ENCODE peak calls at places on chromosome 15, in five cellular contexts. One of them, this sample, is unnamed.

GRCh38 chr15:20348900-20349773 is 192.5 kb downstream of the GOLGA6L6 start:
- DNase-seq in stomach: peak
- DNase-seq in tibial nerve: no peak
- DNase-seq in prostate gland: no peak
- DNase-seq in spleen: peak
- DNase-seq in this sample: no peak

GRCh38 chr15:58010983-58011382 is 54.5 kb downstream of the ALDH1A2 start:
- DNase-seq in stomach: no peak
- DNase-seq in tibial nerve: no peak
- DNase-seq in prostate gland: no peak
- DNase-seq in spleen: no peak
- DNase-seq in this sample: no peak

GRCh38 chr15:94346272-94346671 is 114.9 kb downstream of the MCTP2 start:
- DNase-seq in stomach: no peak
- DNase-seq in tibial nerve: no peak
- DNase-seq in prostate gland: no peak
- DNase-seq in spleen: no peak
- DNase-seq in this sample: no peak

GRCh38 chr15:61687124-61687523 is 373.1 kb downstream of the VPS13C start:
- DNase-seq in stomach: no peak
- DNase-seq in tibial nerve: no peak
- DNase-seq in prostate gland: no peak
- DNase-seq in spleen: no peak
- DNase-seq in this sample: no peak

GRCh38 chr15:100209204-100209603 is 132.6 kb downstream of the ADAMTS17 start:
- DNase-seq in stomach: no peak
- DNase-seq in tibial nerve: no peak
- DNase-seq in prostate gland: no peak
- DNase-seq in spleen: peak
- DNase-seq in this sample: no peak

GRCh38 chr15:35448294-35448693 is 97.7 kb downstream of the DPH6 start:
- DNase-seq in stomach: no peak
- DNase-seq in tibial nerve: no peak
- DNase-seq in prostate gland: no peak
- DNase-seq in spleen: no peak
- DNase-seq in this sample: no peak

GRCh38 chr15:82778755-82779154 is 27.1 kb downstream of the FSD2 start:
- DNase-seq in stomach: no peak
- DNase-seq in tibial nerve: no peak
- DNase-seq in prostate gland: no peak
- DNase-seq in spleen: no peak
- DNase-seq in this sample: no peak

GRCh38 chr15:80689716-80690115 is 5.4 kb upstream of the ABHD17C start:
- DNase-seq in stomach: no peak
- DNase-seq in tibial nerve: no peak
- DNase-seq in prostate gland: no peak
- DNase-seq in spleen: no peak
- DNase-seq in this sample: no peak

GRCh38 chr15:31292391-31293020 is 34.1 kb upstream of the KLF13 start:
- DNase-seq in stomach: peak
- DNase-seq in tibial nerve: no peak
- DNase-seq in prostate gland: no peak
- DNase-seq in spleen: no peak
- DNase-seq in this sample: no peak

GRCh38 chr15:57684491-57685184 is 21.9 kb upstream of the POLR2M start:
- DNase-seq in stomach: peak
- DNase-seq in tibial nerve: no peak
- DNase-seq in prostate gland: peak
- DNase-seq in spleen: no peak
- DNase-seq in this sample: peak

GRCh38 chr15:90071220-90071807 is 31.0 kb downstream of the IDH2 start:
- DNase-seq in stomach: peak
- DNase-seq in tibial nerve: peak
- DNase-seq in prostate gland: peak
- DNase-seq in spleen: peak
- DNase-seq in this sample: peak

GRCh38 chr15:66852064-66852905 is 150.2 kb downstream of the SMAD6 start:
- DNase-seq in stomach: peak
- DNase-seq in tibial nerve: no peak
- DNase-seq in prostate gland: no peak
- DNase-seq in spleen: no peak
- DNase-seq in this sample: no peak

GRCh38 chr15:60318236-60318867 is 79.4 kb downstream of the ANXA2 start:
- DNase-seq in stomach: no peak
- DNase-seq in tibial nerve: no peak
- DNase-seq in prostate gland: no peak
- DNase-seq in spleen: no peak
- DNase-seq in this sample: no peak

GRCh38 chr15:40633178-40633577 is 39.1 kb downstream of the KNL1 start:
- DNase-seq in stomach: no peak
- DNase-seq in tibial nerve: no peak
- DNase-seq in prostate gland: no peak
- DNase-seq in spleen: no peak
- DNase-seq in this sample: no peak

GRCh38 chr15:32717290-32718081 is at the start of gene GREM1:
- DNase-seq in stomach: no peak
- DNase-seq in tibial nerve: no peak
- DNase-seq in prostate gland: no peak
- DNase-seq in spleen: no peak
- DNase-seq in this sample: no peak

GRCh38 chr15:87917480-87917879 is 339.1 kb downstream of the NTRK3 start:
- DNase-seq in stomach: no peak
- DNase-seq in tibial nerve: no peak
- DNase-seq in prostate gland: no peak
- DNase-seq in spleen: no peak
- DNase-seq in this sample: no peak

GRCh38 chr15:56672721-56673120 is 60.6 kb downstream of the ZNF280D start:
- DNase-seq in stomach: no peak
- DNase-seq in tibial nerve: no peak
- DNase-seq in prostate gland: no peak
- DNase-seq in spleen: no peak
- DNase-seq in this sample: no peak

GRCh38 chr15:67479781-67480180 is 41.1 kb upstream of the C15orf61 start:
- DNase-seq in stomach: no peak
- DNase-seq in tibial nerve: no peak
- DNase-seq in prostate gland: no peak
- DNase-seq in spleen: no peak
- DNase-seq in this sample: no peak

GRCh38 chr15:86231864-86232801 is 152.5 kb downstream of the AGBL1 start:
- DNase-seq in stomach: no peak
- DNase-seq in tibial nerve: peak
- DNase-seq in prostate gland: peak
- DNase-seq in spleen: no peak
- DNase-seq in this sample: peak

GRCh38 chr15:25182098-25182478 is 227.3 kb downstream of the SNRPN start:
- DNase-seq in stomach: peak
- DNase-seq in tibial nerve: no peak
- DNase-seq in prostate gland: no peak
- DNase-seq in spleen: peak
- DNase-seq in this sample: peak

GRCh38 chr15:49904296-49904695 is 214.7 kb downstream of the ATP8B4 start:
- DNase-seq in stomach: no peak
- DNase-seq in tibial nerve: no peak
- DNase-seq in prostate gland: no peak
- DNase-seq in spleen: no peak
- DNase-seq in this sample: no peak

GRCh38 chr15:38479286-38479685 is 25.4 kb downstream of the FAM98B start:
- DNase-seq in stomach: no peak
- DNase-seq in tibial nerve: no peak
- DNase-seq in prostate gland: no peak
- DNase-seq in spleen: no peak
- DNase-seq in this sample: no peak

GRCh38 chr15:66862878-66863335 is 160.9 kb downstream of the SMAD6 start:
- DNase-seq in stomach: peak
- DNase-seq in tibial nerve: peak
- DNase-seq in prostate gland: peak
- DNase-seq in spleen: peak
- DNase-seq in this sample: peak

GRCh38 chr15:25596644-25597562 is 158.1 kb upstream of the UBE3A start:
- DNase-seq in stomach: no peak
- DNase-seq in tibial nerve: no peak
- DNase-seq in prostate gland: no peak
- DNase-seq in spleen: no peak
- DNase-seq in this sample: no peak

GRCh38 chr15:50247819-50248650 is 17.5 kb downstream of the HDC start:
- DNase-seq in stomach: peak
- DNase-seq in tibial nerve: no peak
- DNase-seq in prostate gland: peak
- DNase-seq in spleen: peak
- DNase-seq in this sample: no peak

GRCh38 chr15:66080791-66081475 is 172.6 kb downstream of the MEGF11 start:
- DNase-seq in stomach: no peak
- DNase-seq in tibial nerve: no peak
- DNase-seq in prostate gland: no peak
- DNase-seq in spleen: no peak
- DNase-seq in this sample: peak

DNA sequence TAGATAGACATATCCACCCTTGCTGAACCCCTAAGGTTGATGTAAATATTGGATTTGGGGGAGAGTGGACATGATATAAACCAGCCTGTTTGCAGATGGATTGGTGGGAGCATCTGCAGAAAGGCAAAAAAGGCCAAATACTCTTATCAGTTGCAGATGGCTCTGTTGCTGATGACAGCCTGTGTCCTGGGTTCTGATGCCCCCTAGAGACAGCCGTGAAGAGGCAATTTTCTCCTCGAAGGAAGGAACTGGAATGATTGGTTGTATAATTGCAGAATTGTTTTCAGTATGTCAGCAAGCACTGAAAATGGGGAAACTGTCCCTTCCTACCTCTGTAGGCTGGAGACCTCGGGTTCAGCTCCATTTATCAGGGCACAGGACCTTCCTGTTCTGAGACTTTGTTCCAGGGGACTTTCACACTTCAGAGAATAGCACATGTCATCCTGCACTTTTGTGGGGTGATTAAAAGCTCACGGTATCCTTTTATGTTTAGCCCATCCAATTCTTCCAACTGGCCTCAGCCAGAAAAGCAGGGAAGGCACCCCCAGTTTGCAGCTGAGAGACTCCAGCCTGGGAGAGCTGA is 103.0 kb downstream of the PGPEP1L start:
- DNase-seq in stomach: no peak
- DNase-seq in tibial nerve: no peak
- DNase-seq in prostate gland: no peak
- DNase-seq in spleen: no peak
- DNase-seq in this sample: no peak
- TF ChIP-seq POLR2A in stomach: no peak
- TF ChIP-seq POLR2A in tibial nerve: no peak
- TF ChIP-seq POLR2A in prostate gland: no peak
- TF ChIP-seq POLR2A in spleen: no peak
- TF ChIP-seq POLR2A in this sample: no peak

DNA sequence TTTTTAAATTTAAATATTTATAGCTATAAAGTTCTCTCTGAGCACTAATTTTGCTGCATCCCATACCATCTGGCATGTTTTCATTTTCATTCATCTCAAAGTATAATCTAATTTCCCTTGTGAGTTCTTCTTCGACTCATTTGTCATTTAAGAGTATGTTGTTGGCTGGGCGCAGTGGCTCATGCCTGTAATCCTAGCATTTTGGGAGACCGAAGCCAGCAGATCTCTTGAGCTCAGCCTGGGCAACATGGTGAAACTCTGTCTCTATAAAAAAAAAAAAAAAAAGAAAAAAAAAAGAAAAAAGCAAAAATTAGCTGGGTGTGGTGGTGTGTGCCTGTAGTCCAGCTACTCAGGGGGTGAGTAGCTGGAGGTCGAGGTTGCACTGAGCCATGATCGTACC is 34.9 kb downstream of the MAP1A start:
- DNase-seq in stomach: no peak
- DNase-seq in tibial nerve: no peak
- DNase-seq in prostate gland: no peak
- DNase-seq in spleen: no peak
- DNase-seq in this sample: no peak
- TF ChIP-seq POLR2A in stomach: no peak
- TF ChIP-seq POLR2A in tibial nerve: no peak
- TF ChIP-seq POLR2A in prostate gland: no peak
- TF ChIP-seq POLR2A in spleen: no peak
- TF ChIP-seq POLR2A in this sample: no peak

DNA sequence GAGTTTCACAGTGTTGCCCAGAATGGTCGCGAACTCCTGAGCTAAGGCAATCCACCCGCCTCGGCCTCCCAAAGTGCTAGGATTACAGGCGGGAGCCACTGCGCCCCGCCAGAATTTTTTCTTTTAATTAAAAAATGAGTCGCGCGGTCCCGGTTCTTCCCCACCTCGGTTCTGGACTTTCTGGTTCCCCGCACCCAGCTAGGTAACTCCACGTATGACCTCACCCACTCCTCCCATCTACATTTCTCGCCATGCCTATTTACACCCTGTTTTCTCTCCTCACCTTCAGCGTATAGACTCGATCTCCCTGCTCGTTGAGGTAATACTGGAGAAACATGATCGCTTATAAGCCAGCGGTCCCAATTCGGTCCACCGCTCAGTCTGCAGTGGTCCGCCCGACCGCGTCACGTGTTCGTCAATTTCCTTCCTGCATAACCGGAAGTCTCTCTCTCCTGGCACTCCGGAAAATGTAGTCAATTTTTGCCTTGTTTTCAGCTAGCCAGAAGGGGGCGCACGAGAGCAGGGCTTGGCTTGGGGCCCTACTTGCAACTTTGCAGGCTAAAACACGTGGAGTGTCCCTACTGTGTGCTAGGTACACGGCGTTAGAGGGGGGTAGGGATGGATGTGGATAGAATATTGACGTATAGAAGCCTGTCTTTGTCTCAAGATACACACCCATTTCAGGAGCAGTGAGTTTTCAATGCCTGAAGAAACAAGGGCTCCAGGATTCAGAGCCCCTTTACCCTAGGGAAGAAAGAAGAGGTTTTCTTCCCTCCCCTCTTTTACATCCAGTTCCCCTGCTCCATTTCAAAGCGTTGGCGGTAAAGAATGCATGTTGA is at the start of the genes NOP10 and NUTM1:
- DNase-seq in stomach: peak
- DNase-seq in tibial nerve: peak
- DNase-seq in prostate gland: peak
- DNase-seq in spleen: peak
- DNase-seq in this sample: peak
- TF ChIP-seq POLR2A in stomach: peak
- TF ChIP-seq POLR2A in tibial nerve: peak
- TF ChIP-seq POLR2A in prostate gland: peak
- TF ChIP-seq POLR2A in spleen: peak
- TF ChIP-seq POLR2A in this sample: peak

DNA sequence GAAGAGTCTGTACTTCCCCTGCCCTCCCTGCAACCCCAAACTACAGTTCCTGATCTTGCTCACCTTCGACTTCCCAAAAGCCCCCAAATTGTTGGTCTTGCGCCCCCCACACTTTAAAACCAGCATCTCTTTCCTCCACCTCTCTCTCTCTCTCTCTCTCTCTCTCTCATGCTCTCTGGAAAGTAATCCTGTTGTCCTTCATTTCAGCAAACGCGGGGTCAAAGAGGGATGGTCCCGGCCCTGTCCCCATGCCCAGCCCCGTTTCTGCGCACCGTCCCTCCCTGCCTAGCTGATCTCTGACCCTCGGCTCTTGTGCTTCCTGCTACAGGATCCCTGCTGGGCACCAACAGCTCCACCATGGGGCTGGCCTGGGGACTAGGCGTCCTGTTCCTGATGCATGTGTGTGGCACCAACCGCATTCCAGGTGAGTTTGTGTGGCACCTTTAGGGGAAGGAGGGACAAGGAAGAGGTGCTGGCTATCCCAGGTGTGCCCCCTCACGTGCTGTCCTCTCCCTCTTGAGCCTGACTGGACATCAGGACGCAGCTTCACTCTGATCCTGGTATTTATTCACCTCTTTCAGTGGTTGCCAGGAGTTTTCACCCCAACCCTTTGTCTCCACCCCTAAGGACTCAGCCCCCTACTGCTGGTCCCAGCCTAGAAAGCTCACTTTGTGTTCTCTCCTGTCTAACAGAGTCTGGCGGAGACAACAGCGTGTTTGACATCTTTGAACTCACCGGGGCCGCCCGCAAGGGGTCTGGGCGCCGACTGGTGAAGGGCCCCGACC is 814 bp downstream of the THBS1 start:
- DNase-seq in stomach: peak
- DNase-seq in tibial nerve: peak
- DNase-seq in prostate gland: peak
- DNase-seq in spleen: peak
- DNase-seq in this sample: peak
- TF ChIP-seq POLR2A in stomach: no peak
- TF ChIP-seq POLR2A in tibial nerve: no peak
- TF ChIP-seq POLR2A in prostate gland: no peak
- TF ChIP-seq POLR2A in spleen: no peak
- TF ChIP-seq POLR2A in this sample: no peak

This sample was measured in body of pancreas.